ENCODE peak calls at places on chromosomes 7 and 10, in seven cellular contexts. Q is suprapubic skin, Z is body of pancreas, T is stomach, U is heart left ventricle, J is esophagus squamous epithelium, I is HCT116. N is an unnamed sample.

GRCh38 chr7:148914208-148914777 is 30.2 kb upstream of the EZH2 start:
- DNase-seq in Q (peak), Z (no peak), T (no peak), U (no peak), J (no peak), I (peak), N (peak)

GRCh38 chr10:16995867-16996529 is 133.6 kb downstream of the CUBN start:
- DNase-seq in Q (no peak), Z (no peak), T (no peak), U (no peak), J (no peak), I (no peak), N (no peak)

GRCh38 chr7:36639826-36640225 is 84.5 kb downstream of the AOAH start:
- DNase-seq in Q (no peak), Z (no peak), T (peak), U (no peak), J (no peak), I (no peak), N (no peak)

GRCh38 chr7:604038-604883 is 84.6 kb upstream of the PDGFA start:
- DNase-seq in Q (peak), Z (peak), T (peak), U (peak), J (peak), I (no peak), N (peak)

GRCh38 chr7:40437498-40437897 is 302.7 kb downstream of the SUGCT start:
- DNase-seq in Q (no peak), Z (no peak), T (no peak), U (no peak), J (no peak), I (peak), N (peak)

GRCh38 chr7:73904219-73905136 is 43.5 kb downstream of the TMEM270 start:
- DNase-seq in Q (peak), Z (no peak), T (no peak), U (peak), J (no peak), I (no peak), N (no peak)

GRCh38 chr10:122689146-122689807 is 10.4 kb downstream of the C10orf120 start:
- DNase-seq in Q (no peak), Z (peak), T (no peak), U (no peak), J (no peak), I (no peak), N (no peak)

GRCh38 chr10:80515941-80516340 is 21.8 kb upstream of the SH2D4B start:
- DNase-seq in Q (no peak), Z (no peak), T (no peak), U (no peak), J (no peak), I (no peak), N (no peak)

GRCh38 chr7:79282051-79282694 is 171.3 kb downstream of the MAGI2 start:
- DNase-seq in Q (no peak), Z (no peak), T (no peak), U (no peak), J (no peak), I (peak), N (no peak)

GRCh38 chr10:50990568-50991495 is 83.5 kb upstream of the PRKG1 start:
- DNase-seq in Q (peak), Z (peak), T (no peak), U (peak), J (no peak), I (peak), N (no peak)

GRCh38 chr7:147311332-147311731 is 1194.7 kb downstream of the CNTNAP2 start:
- DNase-seq in Q (no peak), Z (no peak), T (no peak), U (no peak), J (no peak), I (no peak), N (no peak)

GRCh38 chr10:29784175-29784773 is 149.5 kb upstream of the SVIL start:
- DNase-seq in Q (peak), Z (no peak), T (peak), U (peak), J (no peak), I (peak), N (peak)

DNA sequence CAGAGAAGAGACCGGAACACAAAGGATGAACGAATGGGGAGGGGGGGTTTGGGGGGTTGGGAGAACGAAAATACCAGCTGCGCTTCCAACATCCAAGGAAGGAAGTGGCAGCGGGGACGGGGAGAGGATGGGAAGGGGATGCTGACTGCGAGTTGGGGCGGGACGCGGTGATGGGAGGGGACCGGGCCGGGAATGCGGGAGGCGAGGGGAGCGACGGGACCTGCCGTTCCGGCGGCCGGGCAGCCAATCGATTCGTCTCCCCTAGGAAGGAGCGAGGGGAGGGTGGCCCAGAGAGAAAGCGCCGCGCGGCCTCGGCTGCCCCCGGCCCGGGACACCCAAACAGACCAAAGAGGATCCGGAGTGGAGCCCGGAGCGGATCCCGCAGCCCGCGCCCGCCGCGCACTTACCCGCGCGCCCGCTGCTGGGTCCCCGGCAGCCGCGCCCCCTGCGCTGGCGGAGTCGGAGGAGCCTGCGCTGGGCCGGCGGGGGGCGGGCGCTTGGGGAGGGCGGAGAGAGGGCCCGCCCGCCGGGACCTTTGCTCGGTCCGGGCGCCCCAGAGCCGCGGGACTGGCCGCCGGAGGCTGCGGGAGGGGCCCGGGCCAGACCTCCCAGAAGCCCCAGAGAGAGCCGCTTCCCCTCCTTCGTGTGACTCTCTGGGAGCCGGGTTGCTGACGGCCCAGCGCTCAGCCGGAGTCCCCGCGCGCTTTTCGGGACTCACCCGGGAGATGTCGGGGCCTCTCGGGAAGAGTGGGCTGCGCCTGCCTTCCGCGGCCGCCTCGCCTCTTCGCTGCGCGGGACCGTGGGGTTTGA is at the start of gene GSDME:
- DNase-seq in Q (peak), Z (peak), T (peak), U (peak), J (no peak), I (no peak), N (peak)
- TF ChIP-seq POLR2A in Q (no peak), Z (no peak), T (no peak), U (no peak), J (no peak), I (peak), N (peak)

GRCh38 chr7:107743567-107744344 is at the start of gene CBLL1:
- DNase-seq in Q (peak), Z (peak), T (peak), U (peak), J (peak), I (peak), N (peak)
- TF ChIP-seq POLR2A in Q (peak), Z (peak), T (no peak), U (no peak), J (peak), I (peak), N (peak)

GRCh38 chr7:101241015-101241363 is 3.4 kb upstream of the CLDN15 start:
- DNase-seq in Q (no peak), Z (no peak), T (no peak), U (no peak), J (no peak), I (no peak), N (no peak)

GRCh38 chr7:101244385-101245146 is at the start of gene FIS1:
- DNase-seq in Q (peak), Z (peak), T (peak), U (peak), J (peak), I (peak), N (peak)

GRCh38 chr7:101248276-101248675 is 3.4 kb upstream of the FIS1 start:
- DNase-seq in Q (no peak), Z (no peak), T (no peak), U (no peak), J (no peak), I (no peak), N (no peak)

GRCh38 chr7:101243786-101244384 is 996 bp downstream of the FIS1 start:
- DNase-seq in Q (peak), Z (no peak), T (no peak), U (no peak), J (no peak), I (no peak), N (no peak)

DNA sequence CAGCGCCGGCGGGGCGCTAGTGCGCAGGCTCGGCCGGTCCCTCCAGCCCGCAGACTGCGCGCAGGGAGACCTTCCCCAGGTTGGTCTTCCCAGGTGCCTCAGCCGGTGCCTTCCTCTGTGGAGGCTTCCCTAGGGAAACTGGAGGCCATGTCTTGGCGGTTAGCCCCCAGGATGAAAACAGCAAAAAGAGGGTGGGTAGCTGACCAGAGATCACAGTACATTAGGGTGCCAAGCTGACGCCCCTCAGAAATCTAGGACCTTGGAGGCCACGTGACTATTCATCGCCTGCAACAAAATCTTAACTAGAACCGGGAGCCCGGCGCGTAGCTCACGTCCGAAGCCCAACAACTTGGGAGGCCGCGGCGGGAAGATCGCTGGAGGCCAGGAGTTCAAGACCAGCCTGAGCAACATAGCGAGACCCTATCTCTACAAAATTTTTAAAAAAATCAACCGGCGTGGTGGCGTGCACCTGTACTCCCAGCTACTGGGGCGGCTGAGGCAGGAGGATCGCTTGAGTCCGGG is 327 bp upstream of the FIS1 start:
- DNase-seq in Q (no peak), Z (no peak), T (no peak), U (no peak), J (no peak), I (no peak), N (no peak)
- TF ChIP-seq POLR2A in Q (no peak), Z (peak), T (no peak), U (no peak), J (no peak), I (peak), N (peak)

DNA sequence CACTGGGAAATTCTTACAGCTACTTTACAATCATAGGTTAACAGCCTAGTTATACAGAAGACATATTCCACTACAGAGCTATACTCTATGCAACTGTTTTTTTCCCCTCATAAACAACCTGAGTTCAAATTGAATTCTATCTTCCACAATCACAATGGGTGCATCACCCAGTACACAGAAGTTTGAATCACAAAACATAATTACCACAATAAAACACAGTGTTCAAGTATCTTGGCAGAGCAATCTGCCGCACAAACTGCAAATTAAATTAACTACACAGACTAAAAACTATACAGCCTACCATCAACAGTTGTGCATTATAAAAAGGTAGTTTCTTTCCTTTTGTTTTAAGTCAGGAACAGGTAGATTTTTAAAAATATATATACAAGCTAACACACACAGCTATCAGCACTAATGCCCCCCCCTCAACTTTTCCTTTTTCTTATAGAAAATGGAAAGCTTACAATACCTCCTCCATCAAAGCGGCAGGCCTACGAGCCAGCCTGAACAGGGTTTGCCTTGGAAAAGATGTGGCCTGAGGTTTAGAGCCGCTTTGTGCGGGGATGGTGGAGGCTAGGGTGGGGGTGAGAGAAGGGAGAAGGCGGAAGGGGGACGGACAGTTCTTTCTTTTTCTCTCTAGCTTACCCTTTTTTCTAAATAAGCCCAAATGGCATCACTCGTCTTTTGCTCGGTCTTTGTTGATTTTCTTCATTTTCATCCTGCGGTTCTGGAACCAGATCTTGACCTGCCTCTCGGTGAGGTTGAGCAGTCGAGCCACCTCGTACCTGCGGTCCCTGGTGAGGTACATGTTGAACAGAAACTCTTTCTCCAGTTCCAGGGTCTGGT is 2.2 kb downstream of the HOXA9 start:
- DNase-seq in Q (peak), Z (no peak), T (no peak), U (no peak), J (no peak), I (no peak), N (no peak)
- TF ChIP-seq POLR2A in Q (no peak), Z (no peak), T (no peak), U (no peak), J (no peak), I (no peak), N (no peak)

GRCh38 chr7:27184342-27185012 is 555 bp downstream of the HOXA11 start:
- DNase-seq in Q (peak), Z (peak), T (peak), U (no peak), J (no peak), I (no peak), N (no peak)
- TF ChIP-seq POLR2A in Q (no peak), Z (no peak), T (no peak), U (no peak), J (no peak), I (no peak), N (peak)

GRCh38 chr7:117251687-117252086 is 71.2 kb downstream of the WNT2 start:
- DNase-seq in Q (no peak), Z (no peak), T (no peak), U (no peak), J (no peak), I (no peak), N (no peak)
- TF ChIP-seq POLR2A in Q (no peak), Z (no peak), T (no peak), U (no peak), J (no peak), I (no peak), N (no peak)

GRCh38 chr10:62804384-62805138 is at the start of gene ADO:
- DNase-seq in Q (peak), Z (peak), T (peak), U (peak), J (peak), I (peak), N (peak)

GRCh38 chr10:62810131-62810530 is 5.6 kb downstream of the ADO start:
- DNase-seq in Q (no peak), Z (no peak), T (no peak), U (no peak), J (no peak), I (no peak), N (no peak)

GRCh38 chr10:62806246-62806645 is 1.7 kb downstream of the ADO start:
- DNase-seq in Q (no peak), Z (no peak), T (no peak), U (no peak), J (no peak), I (no peak), N (no peak)

GRCh38 chr10:62803993-62804383 is 532 bp upstream of the ADO start:
- DNase-seq in Q (no peak), Z (no peak), T (no peak), U (no peak), J (no peak), I (no peak), N (no peak)

GRCh38 chr10:62805139-62806092 is 896 bp downstream of the ADO start:
- DNase-seq in Q (peak), Z (peak), T (no peak), U (peak), J (no peak), I (no peak), N (no peak)
- TF ChIP-seq POLR2A in Q (no peak), Z (peak), T (no peak), U (no peak), J (no peak), I (peak), N (no peak)

GRCh38 chr10:96046546-96046945 is 3.2 kb downstream of the CCNJ start:
- DNase-seq in Q (no peak), Z (no peak), T (no peak), U (no peak), J (no peak), I (no peak), N (no peak)

GRCh38 chr10:96044686-96045085 is 1.3 kb downstream of the CCNJ start:
- DNase-seq in Q (no peak), Z (no peak), T (no peak), U (no peak), J (no peak), I (no peak), N (no peak)

GRCh38 chr10:96041146-96041545 is 2.2 kb upstream of the CCNJ start:
- DNase-seq in Q (no peak), Z (no peak), T (no peak), U (no peak), J (no peak), I (no peak), N (no peak)

GRCh38 chr10:96043157-96043894 is at the start of gene CCNJ:
- DNase-seq in Q (peak), Z (peak), T (peak), U (peak), J (peak), I (peak), N (peak)

DNA sequence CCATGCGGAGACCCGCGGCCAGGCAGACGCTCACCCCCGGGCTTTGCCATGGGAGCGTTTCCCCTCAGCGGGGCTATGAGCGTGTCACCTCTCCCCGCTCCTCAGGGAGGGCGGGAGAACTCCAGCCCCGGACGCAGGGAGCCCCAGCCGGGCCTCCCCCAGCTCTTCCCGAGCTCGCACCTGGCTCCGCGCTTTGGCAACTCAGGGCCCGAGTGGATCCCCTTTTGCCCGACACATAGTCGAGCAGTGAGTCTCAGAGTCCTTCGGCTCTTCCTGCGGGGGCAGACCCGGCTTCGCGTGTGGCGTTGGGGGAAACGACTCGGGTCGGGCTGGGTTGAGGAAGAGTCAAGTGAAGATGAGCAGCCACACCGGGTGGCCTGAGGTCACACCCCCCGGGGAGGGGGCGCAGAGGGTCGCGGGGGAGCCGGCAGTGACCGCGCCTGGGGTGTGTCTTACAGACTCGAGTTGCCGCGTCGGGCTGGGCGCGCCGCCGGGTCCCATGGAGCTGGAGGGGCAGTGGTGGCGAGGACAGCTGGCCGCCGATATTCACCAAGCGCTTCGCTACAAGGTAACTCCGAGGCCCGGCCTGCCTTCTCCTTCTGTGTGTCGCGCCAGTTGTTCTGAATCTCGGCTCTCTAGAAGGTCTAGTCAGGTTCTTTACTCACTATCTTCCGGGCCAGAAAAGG is 655 bp downstream of the CCNJ start:
- DNase-seq in Q (peak), Z (peak), T (peak), U (peak), J (no peak), I (no peak), N (peak)
- TF ChIP-seq POLR2A in Q (no peak), Z (no peak), T (no peak), U (no peak), J (no peak), I (no peak), N (no peak)

DNA sequence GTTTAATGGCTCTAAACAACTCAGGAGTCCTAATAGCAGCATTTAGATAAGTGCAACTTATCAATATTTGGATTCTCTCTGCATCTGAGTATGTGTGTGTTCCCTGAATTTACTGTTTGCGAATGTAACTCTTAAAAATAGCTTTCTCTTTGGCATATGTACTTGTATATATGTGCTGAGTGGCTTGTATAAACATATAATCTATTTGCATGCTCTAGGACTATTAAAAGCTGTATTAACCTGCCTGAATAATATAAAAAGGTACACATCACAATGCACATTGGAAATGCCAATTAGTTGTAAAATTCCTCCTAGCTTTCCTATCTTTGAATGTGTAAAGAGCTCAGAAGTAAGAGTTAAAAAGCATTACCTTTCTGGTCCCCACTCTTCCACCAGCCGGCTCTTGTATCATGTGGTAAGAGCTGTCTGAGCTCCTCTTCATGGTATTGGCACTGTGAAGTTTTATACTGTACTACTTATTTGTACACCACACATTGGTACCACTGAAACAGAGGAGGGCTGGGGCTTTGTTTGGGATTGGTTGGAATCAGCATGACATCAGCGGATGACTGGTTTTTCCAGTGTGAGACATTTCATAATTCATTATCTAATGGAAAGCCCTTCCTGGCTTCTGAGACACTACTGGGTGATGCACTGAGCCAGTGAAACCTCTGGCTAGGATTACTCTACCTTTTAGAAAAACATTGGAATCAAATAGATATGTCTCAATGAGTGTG is at the start of gene INHBA:
- DNase-seq in Q (no peak), Z (no peak), T (no peak), U (no peak), J (no peak), I (no peak), N (no peak)
- TF ChIP-seq POLR2A in Q (no peak), Z (no peak), T (no peak), U (no peak), J (no peak), I (no peak), N (no peak)